ENCODE peak calls at places on chromosomes 5 and 9, in five cellular contexts. L, B, I, H and X are unnamed samples.

GRCh38 chr9:7325980-7326379 is 473.6 kb downstream of the DMAC1 start:
- DNase-seq in L (no peak), B (no peak), I (no peak), H (no peak), X (no peak)

GRCh38 chr5:169814522-169814921 is 165.8 kb downstream of the INSYN2B start:
- DNase-seq in L (no peak), B (no peak), I (no peak), H (no peak), X (no peak)

GRCh38 chr9:92739346-92740014 is 25.2 kb downstream of the BICD2 start:
- DNase-seq in L (no peak), B (no peak), I (no peak), H (no peak), X (no peak)

GRCh38 chr9:135821116-135821515 is 86.2 kb downstream of the CAMSAP1 start:
- DNase-seq in L (no peak), B (no peak), I (no peak), H (no peak), X (no peak)

GRCh38 chr9:89791754-89792153 is 186.9 kb downstream of the GADD45G start:
- DNase-seq in L (no peak), B (no peak), I (no peak), H (no peak), X (no peak)

GRCh38 chr5:74402553-74402952 is 238.0 kb downstream of the ENC1 start:
- DNase-seq in L (no peak), B (no peak), I (no peak), H (no peak), X (no peak)

GRCh38 chr9:77616191-77616590 is 31.9 kb downstream of the GNA14 start:
- DNase-seq in L (no peak), B (no peak), I (no peak), H (no peak), X (no peak)

GRCh38 chr5:119412828-119413227 is 39.5 kb upstream of the HSD17B4 start:
- DNase-seq in L (no peak), B (no peak), I (no peak), H (no peak), X (no peak)

GRCh38 chr5:88672644-88673493 is 210.1 kb downstream of the MEF2C start:
- DNase-seq in L (no peak), B (no peak), I (no peak), H (no peak), X (no peak)

GRCh38 chr9:88064554-88064953 is 73.7 kb downstream of the SPATA31C2 start:
- DNase-seq in L (no peak), B (no peak), I (no peak), H (no peak), X (no peak)
- TF ChIP-seq CTCF in L (no peak), B (no peak), I (no peak), H (no peak), X (no peak)

DNA sequence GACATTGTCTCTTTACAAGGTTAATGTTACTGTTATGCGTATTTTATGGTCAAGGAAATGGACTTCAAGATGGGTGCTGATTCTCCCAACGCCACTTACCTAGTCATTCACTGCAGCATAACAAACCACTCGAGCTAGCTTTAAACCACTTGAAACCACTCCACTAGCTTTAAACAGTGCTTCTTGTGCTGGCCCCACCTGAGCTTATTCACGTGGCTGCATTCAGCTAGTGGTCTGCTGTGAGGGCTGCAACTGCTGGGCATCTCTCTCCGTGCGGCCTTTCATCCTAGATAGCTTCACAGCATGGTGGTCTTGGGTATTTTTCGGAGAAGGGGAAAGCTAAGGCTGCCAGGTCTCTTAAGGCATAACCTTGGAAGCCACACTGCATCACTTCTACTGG is 3.5 kb upstream of the HRH2 start:
- DNase-seq in L (no peak), B (no peak), I (no peak), H (no peak), X (no peak)
- TF ChIP-seq REST in L (no peak), B (no peak), I (no peak), H (no peak), X (no peak)

GRCh38 chr9:28648723-28649122 is 1075.4 kb upstream of the C9orf72 start:
- DNase-seq in L (no peak), B (peak), I (no peak), H (peak), X (no peak)
- TF ChIP-seq CTCF in L (peak), B (no peak), I (no peak), H (peak), X (no peak)

DNA sequence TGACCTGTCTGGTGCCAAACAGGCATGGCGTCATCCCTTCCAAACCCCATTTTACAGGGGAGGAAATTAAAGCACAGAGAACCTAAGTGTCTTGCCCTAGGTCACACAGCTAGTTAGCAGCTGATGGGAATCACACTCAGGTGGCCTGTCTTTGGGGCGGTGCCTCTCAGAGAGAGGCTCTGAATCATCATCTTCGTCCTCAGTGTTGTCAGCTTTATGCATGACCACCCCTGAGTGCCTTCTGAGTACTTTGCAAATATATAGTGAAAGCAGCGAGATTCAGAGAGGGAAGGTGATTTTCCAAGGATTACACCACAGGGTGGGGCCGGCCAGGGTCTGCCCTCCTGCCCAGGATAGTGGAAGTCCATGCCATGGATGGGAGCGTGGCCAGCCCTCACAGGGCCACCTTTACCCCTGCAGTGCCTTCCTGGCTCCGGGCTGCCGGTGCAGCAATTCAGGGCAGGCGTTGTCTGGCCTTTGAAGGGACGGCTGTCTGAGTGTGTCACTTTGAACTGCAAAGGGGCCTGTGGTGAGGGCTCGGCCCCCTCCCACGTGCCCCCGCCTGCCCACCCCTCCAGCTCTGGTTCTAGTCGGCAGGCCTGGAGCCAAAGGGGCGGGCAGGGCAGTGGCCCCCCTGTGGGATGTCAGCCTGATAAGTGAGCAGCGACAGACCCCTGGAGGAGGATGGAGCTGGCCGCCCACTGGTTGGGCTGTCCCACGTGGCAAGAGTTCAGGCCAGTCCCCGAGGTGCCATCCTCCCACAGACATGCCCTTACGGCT is 16.9 kb downstream of the LMX1B start:
- DNase-seq in L (no peak), B (no peak), I (no peak), H (no peak), X (no peak)
- TF ChIP-seq REST in L (no peak), B (no peak), I (no peak), H (no peak), X (no peak)

GRCh38 chr9:14654932-14655331 is 38.3 kb downstream of the ZDHHC21 start:
- DNase-seq in L (no peak), B (peak), I (no peak), H (no peak), X (no peak)

GRCh38 chr9:14653511-14653910 is 39.7 kb downstream of the ZDHHC21 start:
- DNase-seq in L (no peak), B (no peak), I (no peak), H (no peak), X (no peak)

GRCh38 chr9:14652729-14653377 is 40.4 kb downstream of the ZDHHC21 start:
- DNase-seq in L (no peak), B (peak), I (peak), H (peak), X (no peak)
- TF ChIP-seq CTCF in L (peak), B (peak), I (peak), H (peak), X (peak)

GRCh38 chr5:160271396-160271795 is 41.0 kb downstream of the CCNJL start:
- DNase-seq in L (no peak), B (no peak), I (no peak), H (no peak), X (no peak)
- TF ChIP-seq REST in L (no peak), B (no peak), I (no peak), H (no peak), X (no peak)

DNA sequence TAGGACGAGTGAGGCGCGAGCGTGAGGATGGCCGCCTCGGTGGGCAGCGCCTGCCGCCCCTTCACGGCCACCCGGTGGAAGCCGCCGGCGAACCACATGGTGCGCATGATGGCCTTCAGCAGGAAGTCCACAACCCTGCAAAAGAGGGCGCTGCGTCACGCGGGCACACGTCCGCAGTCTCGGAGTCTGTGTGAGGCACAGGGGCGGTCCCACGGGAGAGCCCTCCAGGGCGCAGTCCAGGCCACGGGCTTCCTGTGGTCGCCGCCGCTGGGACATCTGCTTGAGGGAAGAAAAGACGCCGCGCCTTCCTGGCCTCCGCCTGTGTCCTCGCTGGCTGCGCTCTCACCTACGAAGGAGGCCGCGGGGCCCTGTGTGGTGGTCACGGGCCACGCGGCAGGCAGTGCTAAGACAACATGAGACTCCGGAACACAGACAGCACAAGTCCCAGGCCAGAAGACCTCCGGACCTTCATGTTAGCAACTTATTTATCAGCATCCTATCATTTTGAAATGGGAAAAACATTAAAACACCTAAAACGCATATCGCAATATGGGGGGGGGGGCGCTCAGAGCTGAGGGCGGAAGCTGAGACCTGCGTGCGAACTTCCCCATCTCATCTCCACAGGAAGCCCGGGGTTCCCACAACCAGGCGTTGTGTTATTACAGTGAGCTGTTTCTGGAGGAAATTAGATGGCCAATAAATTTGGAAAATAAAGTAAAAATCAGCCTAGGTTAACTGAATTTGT is 28.8 kb downstream of the LPCAT1 start:
- DNase-seq in L (no peak), B (no peak), I (no peak), H (no peak), X (no peak)
- TF ChIP-seq CTCF in L (no peak), B (no peak), I (no peak), H (no peak), X (no peak)

GRCh38 chr5:173807150-173807784 is 80.9 kb upstream of the CPEB4 start:
- DNase-seq in L (no peak), B (no peak), I (no peak), H (no peak), X (no peak)
- TF ChIP-seq REST in L (no peak), B (no peak), I (no peak), H (no peak), X (no peak)

DNA sequence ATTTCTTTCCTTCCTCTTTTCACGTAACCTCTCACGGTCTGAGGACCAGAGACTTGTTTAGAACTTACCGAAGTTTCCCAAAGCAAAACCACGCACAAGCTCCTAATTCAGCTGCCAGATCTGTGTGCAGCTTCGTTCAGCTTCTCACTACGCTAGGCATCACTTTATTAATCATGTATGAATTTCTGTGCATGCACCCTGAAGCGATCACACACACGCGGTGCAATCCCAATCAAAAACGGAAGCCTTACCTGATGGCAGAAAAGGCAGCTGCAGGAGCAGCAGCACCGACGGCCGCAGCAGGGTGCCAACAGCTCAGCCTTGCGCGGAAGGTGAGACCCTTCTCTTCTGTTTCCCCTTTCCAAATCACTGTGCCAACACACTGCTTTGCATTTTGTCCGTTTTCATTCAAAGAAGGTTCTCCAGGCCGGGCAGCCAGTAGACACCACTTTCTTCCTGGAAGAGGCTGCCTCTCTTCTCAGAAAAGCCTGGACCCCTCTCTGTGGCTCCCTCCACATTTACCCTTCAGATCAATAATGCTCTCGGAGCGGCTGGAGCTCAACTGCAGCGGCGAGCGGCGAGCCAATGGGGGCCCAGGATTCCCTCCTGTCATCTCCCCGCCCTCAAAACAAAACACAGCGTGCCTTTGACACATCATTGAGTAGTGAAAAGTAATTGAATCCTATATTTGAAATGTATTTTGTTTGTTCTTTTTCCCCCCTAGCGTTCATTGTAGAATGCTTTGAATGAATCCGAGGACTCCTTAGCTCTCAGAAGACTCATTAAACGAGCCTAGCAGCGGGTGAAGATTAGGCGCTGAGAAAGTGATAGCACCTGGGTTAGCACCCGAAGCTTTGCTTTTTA is at the start of gene CDH12:
- DNase-seq in L (no peak), B (no peak), I (no peak), H (no peak), X (no peak)
- TF ChIP-seq CTCF in L (no peak), B (no peak), I (no peak), H (no peak), X (no peak)

GRCh38 chr9:112170235-112170634 is 4.9 kb downstream of the SUSD1 start:
- DNase-seq in L (no peak), B (no peak), I (no peak), H (no peak), X (no peak)
- TF ChIP-seq REST in L (no peak), B (no peak), I (no peak), H (no peak), X (no peak)